ENCODE peak calls at places on chromosomes 13 and 19, in ten cellular contexts. S is progenitor cell of endocrine pancreas, M is mucosa of descending colon, J is Peyer's patch, V is AG10803, W is left ventricle myocardium inferior, H is OCI-LY7, N is nephron progenitor cell, R is stomach, F is fibroblast of lung. O is an unnamed sample.

GRCh38 chr19:52600639-52601024 is 30.5 kb downstream of the ZNF701 start:
- DNase-seq in S (peak), M (peak), J (peak), V (no peak), W (no peak), H (peak), N (no peak), R (peak), F (no peak), O (no peak)

GRCh38 chr19:46615966-46616365 is 8.9 kb downstream of the PTGIR start:
- DNase-seq in S (no peak), M (no peak), J (no peak), V (no peak), W (peak), H (no peak), N (no peak), R (no peak), F (no peak), O (no peak)

GRCh38 chr13:60788156-60788829 is 391.3 kb downstream of the TDRD3 start:
- DNase-seq in S (no peak), M (no peak), J (no peak), V (no peak), W (peak), H (no peak), N (no peak), R (no peak), F (peak), O (no peak)

GRCh38 chr19:21440321-21440720 is 43.4 kb downstream of the ZNF493 start:
- DNase-seq in S (no peak), M (no peak), J (no peak), V (no peak), W (no peak), H (no peak), N (no peak), R (no peak), F (no peak), O (no peak)

GRCh38 chr13:34320084-34320483 is 502.1 kb downstream of the RFC3 start:
- DNase-seq in S (no peak), M (no peak), J (no peak), V (no peak), W (no peak), H (no peak), N (no peak), R (no peak), F (no peak), O (no peak)

GRCh38 chr13:72852207-72852606 is 70.3 kb downstream of the PIBF1 start:
- DNase-seq in S (no peak), M (no peak), J (no peak), V (no peak), W (no peak), H (no peak), N (no peak), R (no peak), F (no peak), O (no peak)

GRCh38 chr19:19475845-19476828 is 39.2 kb downstream of the TSSK6 start:
- DNase-seq in S (no peak), M (no peak), J (no peak), V (no peak), W (no peak), H (peak), N (no peak), R (no peak), F (no peak), O (no peak)

GRCh38 chr13:33348366-33348765 is 62.8 kb upstream of the STARD13 start:
- DNase-seq in S (no peak), M (no peak), J (no peak), V (peak), W (no peak), H (no peak), N (no peak), R (no peak), F (peak), O (no peak)

GRCh38 chr13:110287031-110287828 is 19.7 kb downstream of the COL4A1 start:
- DNase-seq in S (no peak), M (no peak), J (peak), V (no peak), W (no peak), H (no peak), N (no peak), R (no peak), F (no peak), O (no peak)

GRCh38 chr13:20990910-20991525 is 70.4 kb downstream of the LATS2 start:
- DNase-seq in S (no peak), M (no peak), J (no peak), V (no peak), W (no peak), H (no peak), N (no peak), R (no peak), F (no peak), O (no peak)

GRCh38 chr13:112696001-112696868 is 6.4 kb downstream of the ATP11A start:
- DNase-seq in S (no peak), M (no peak), J (peak), V (no peak), W (no peak), H (no peak), N (no peak), R (peak), F (no peak), O (no peak)

GRCh38 chr19:41428481-41428859 is 1.3 kb upstream of the B3GNT8 start:
- DNase-seq in S (no peak), M (no peak), J (no peak), V (no peak), W (no peak), H (no peak), N (no peak), R (no peak), F (no peak), O (no peak)

GRCh38 chr13:102772042-102772425 is 1.6 kb downstream of the TEX30 start:
- DNase-seq in S (no peak), M (no peak), J (no peak), V (no peak), W (no peak), H (no peak), N (no peak), R (no peak), F (no peak), O (no peak)

GRCh38 chr13:102774210-102774560 is 599 bp upstream of the TEX30 start:
- DNase-seq in S (no peak), M (no peak), J (no peak), V (no peak), W (no peak), H (no peak), N (no peak), R (no peak), F (no peak), O (no peak)

GRCh38 chr13:102774596-102775375 is 1.2 kb upstream of the TEX30 start:
- DNase-seq in S (no peak), M (no peak), J (no peak), V (no peak), W (no peak), H (peak), N (no peak), R (no peak), F (no peak), O (no peak)

GRCh38 chr13:102771298-102772041 is 2.1 kb downstream of the TEX30 start:
- DNase-seq in S (no peak), M (no peak), J (no peak), V (no peak), W (no peak), H (no peak), N (no peak), R (no peak), F (no peak), O (no peak)

GRCh38 chr13:102773441-102774209 is at the start of gene TEX30:
- DNase-seq in S (peak), M (peak), J (peak), V (peak), W (peak), H (peak), N (peak), R (peak), F (peak), O (peak)
- TF ChIP-seq CTCF in S (no peak), M (no peak), J (no peak), V (no peak), W (no peak), H (no peak), N (no peak), R (no peak), F (no peak), O (no peak)

DNA sequence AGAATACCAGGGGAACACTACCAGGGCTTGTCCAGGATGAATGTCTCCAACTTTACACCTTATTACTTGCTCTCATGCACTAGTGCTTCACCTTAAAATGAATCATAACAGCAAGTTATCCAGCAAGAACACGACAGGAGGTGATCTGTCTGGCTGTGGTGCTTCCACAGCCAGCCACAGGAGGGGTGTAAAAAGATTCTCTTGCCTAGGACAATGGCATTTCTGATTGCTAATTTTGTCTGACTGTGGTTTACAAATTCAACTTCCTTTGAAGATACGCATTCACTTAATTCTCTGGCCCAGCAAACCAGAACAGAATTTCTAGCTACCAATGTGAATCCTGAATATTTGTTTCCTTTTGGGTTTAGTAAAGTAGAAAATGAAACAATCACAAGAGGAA is 23.1 kb upstream of the COG3 start:
- DNase-seq in S (no peak), M (no peak), J (no peak), V (peak), W (no peak), H (no peak), N (no peak), R (no peak), F (peak), O (no peak)
- TF ChIP-seq CTCF in S (no peak), M (no peak), J (no peak), V (peak), W (peak), H (peak), N (no peak), R (no peak), F (peak), O (peak)

DNA sequence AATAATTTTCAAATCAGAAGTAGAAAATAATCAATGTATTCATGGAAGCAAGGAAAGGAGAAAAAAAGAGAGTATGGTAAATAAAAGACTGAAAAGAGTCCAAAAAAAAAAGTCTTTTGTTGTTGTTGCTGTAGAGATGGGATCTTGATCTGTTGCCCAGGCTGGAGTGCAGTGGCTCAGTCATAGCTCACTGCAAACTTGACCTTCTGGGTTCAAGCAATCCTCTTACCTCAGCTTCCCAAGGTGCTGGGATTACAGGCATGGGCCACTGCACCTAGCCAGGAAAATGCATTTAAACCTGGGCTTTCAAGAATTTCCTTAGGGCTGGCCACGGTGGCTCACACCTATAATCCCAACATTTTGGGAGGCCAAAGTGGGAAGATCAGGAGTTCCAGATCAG is 7.0 kb upstream of the MAP3K10 start:
- DNase-seq in S (no peak), M (no peak), J (no peak), V (no peak), W (no peak), H (no peak), N (no peak), R (no peak), F (no peak), O (no peak)
- TF ChIP-seq CTCF in S (no peak), M (no peak), J (no peak), V (no peak), W (no peak), H (no peak), N (no peak), R (no peak), F (no peak), O (no peak)

GRCh38 chr13:46679369-46680180 is 117.4 kb downstream of the ESD start:
- DNase-seq in S (no peak), M (no peak), J (peak), V (peak), W (no peak), H (peak), N (no peak), R (no peak), F (peak), O (no peak)
- TF ChIP-seq CTCF in S (no peak), M (no peak), J (no peak), V (peak), W (peak), H (no peak), N (no peak), R (no peak), F (no peak), O (no peak)

GRCh38 chr13:41426047-41426446 is 31.3 kb upstream of the RGCC start:
- DNase-seq in S (no peak), M (no peak), J (no peak), V (no peak), W (no peak), H (no peak), N (no peak), R (no peak), F (no peak), O (no peak)

GRCh38 chr13:41427700-41428099 is 29.6 kb upstream of the RGCC start:
- DNase-seq in S (no peak), M (no peak), J (no peak), V (no peak), W (no peak), H (no peak), N (no peak), R (no peak), F (no peak), O (no peak)

DNA sequence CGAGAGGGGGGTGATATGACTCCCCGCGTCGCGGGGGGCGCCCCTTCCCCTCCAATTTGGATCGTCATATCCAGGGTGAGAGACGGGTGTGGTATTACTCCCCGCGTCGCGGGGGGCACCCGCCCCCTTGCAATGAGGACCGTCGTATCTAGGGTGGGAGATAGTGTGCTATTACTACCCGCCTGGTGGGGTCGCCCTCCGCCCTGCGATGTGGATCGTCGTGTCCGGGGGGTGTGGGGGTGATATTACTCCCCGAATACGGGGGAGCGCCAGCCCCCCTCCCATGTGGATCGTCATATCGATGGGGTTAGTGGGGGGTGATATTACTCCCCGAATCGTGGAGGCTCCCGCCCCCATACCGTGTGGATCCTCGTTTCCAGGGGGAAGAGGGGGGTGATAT is 29.2 kb upstream of the RGCC start:
- DNase-seq in S (no peak), M (no peak), J (no peak), V (no peak), W (no peak), H (no peak), N (peak), R (no peak), F (no peak), O (no peak)
- TF ChIP-seq CTCF in S (no peak), M (no peak), J (no peak), V (peak), W (peak), H (no peak), N (peak), R (no peak), F (peak), O (peak)

GRCh38 chr13:36261011-36261410 is 36.6 kb downstream of the CCDC169 start:
- DNase-seq in S (no peak), M (no peak), J (no peak), V (no peak), W (no peak), H (no peak), N (no peak), R (no peak), F (peak), O (no peak)

GRCh38 chr13:36259361-36260137 is 38.1 kb downstream of the CCDC169 start:
- DNase-seq in S (no peak), M (no peak), J (no peak), V (no peak), W (no peak), H (no peak), N (no peak), R (no peak), F (no peak), O (no peak)

GRCh38 chr13:36258831-36259230 is 38.8 kb downstream of the CCDC169 start:
- DNase-seq in S (no peak), M (no peak), J (no peak), V (no peak), W (no peak), H (no peak), N (no peak), R (no peak), F (no peak), O (no peak)

GRCh38 chr13:36261976-36262375 is 35.6 kb downstream of the CCDC169 start:
- DNase-seq in S (no peak), M (no peak), J (no peak), V (no peak), W (no peak), H (no peak), N (no peak), R (no peak), F (peak), O (no peak)
- TF ChIP-seq CTCF in S (no peak), M (no peak), J (no peak), V (no peak), W (no peak), H (no peak), N (no peak), R (no peak), F (no peak), O (no peak)

DNA sequence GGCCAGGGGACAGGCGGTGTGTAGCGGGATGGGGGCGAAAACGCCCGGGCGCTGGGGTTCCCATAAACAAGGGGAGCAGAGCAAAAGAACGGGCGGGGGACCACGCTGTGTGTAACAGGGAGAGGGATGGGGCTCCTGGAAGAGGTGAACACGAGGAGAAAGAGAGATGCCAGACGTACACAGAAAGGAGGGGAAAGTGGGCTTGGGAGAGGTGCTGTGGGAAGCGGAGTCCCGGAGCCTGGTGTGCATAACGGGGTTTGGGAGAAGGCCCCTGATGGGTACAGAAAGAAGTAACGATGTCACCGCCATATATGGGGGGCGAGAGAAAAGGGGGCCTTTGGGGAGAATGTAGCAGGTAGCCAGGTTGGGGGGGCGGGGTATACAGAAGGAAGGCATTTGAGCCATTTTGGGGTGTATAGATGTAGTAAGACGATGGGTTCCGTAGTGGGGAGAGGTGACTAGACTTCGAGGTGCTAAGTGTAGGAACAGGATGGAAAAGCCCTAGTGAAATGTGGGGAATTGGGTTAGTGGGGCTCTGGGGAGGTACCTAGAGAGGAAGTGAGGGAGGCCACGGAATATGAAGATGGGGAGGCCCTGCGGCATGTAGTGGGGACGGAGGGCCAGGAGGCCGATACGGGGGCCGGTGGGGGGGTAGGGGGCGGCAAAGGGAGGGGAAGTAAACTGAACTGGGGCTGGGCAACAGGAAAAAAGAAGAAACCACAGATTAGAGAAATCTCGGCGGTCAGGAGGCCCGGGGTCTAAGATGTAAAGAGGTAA is 762 bp downstream of the ZNF580 start:
- DNase-seq in S (no peak), M (no peak), J (no peak), V (no peak), W (no peak), H (peak), N (no peak), R (no peak), F (peak), O (no peak)
- TF ChIP-seq CTCF in S (no peak), M (no peak), J (no peak), V (no peak), W (no peak), H (no peak), N (no peak), R (no peak), F (no peak), O (no peak)

DNA sequence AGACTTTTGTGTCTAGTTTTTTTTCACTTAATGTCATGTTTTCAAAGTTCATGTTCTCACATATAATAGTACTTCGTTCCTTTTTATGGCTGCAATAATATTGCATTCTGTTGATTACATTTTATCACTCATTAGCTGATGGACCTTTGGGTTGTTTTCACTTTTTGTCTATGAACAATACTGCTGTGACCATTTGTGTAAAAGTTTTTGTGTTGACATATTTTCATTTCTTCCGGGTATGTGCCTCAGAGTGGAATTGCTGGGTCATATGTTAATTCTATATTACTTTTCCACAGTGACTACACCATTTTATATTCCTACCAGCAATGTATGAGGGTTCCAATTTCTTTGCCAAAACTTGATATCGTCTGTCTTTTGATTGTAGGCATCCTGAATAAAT is 85.8 kb upstream of the MLNR start:
- DNase-seq in S (no peak), M (no peak), J (no peak), V (no peak), W (no peak), H (no peak), N (no peak), R (no peak), F (no peak), O (no peak)
- TF ChIP-seq CTCF in S (no peak), M (no peak), J (no peak), V (no peak), W (no peak), H (no peak), N (no peak), R (no peak), F (no peak), O (no peak)

GRCh38 chr19:50368649-50369570 is 3.5 kb upstream of the NAPSA start:
- DNase-seq in S (peak), M (peak), J (peak), V (peak), W (peak), H (peak), N (peak), R (peak), F (peak), O (peak)
- TF ChIP-seq CTCF in S (peak), M (peak), J (peak), V (peak), W (peak), H (peak), N (peak), R (peak), F (peak), O (peak)

GRCh38 chr13:83085186-83085900 is 796.9 kb downstream of the SLITRK1 start:
- DNase-seq in S (no peak), M (no peak), J (no peak), V (peak), W (no peak), H (no peak), N (no peak), R (no peak), F (peak), O (no peak)

GRCh38 chr13:83088858-83089257 is 793.4 kb downstream of the SLITRK1 start:
- DNase-seq in S (no peak), M (no peak), J (no peak), V (no peak), W (no peak), H (no peak), N (no peak), R (no peak), F (no peak), O (no peak)

GRCh38 chr13:83086948-83087347 is 795.3 kb downstream of the SLITRK1 start:
- DNase-seq in S (no peak), M (no peak), J (no peak), V (no peak), W (no peak), H (no peak), N (no peak), R (no peak), F (peak), O (no peak)
- TF ChIP-seq CTCF in S (no peak), M (no peak), J (no peak), V (no peak), W (no peak), H (no peak), N (no peak), R (no peak), F (no peak), O (no peak)

O was measured in neural crest cell.